ENCODE peak calls at places on chromosome 4, in seven cellular contexts. One of them, this sample, is unnamed.

GRCh38 chr4:107689912-107690587 is 30.0 kb downstream of the PAPSS1 start:
- DNase-seq in MM.1S: no peak
- DNase-seq in heart right ventricle: no peak
- DNase-seq in A549: peak; percentile 48
- DNase-seq in gastrocnemius medialis: no peak
- DNase-seq in omental fat pad: no peak
- DNase-seq in AG10803: peak; percentile 67
- DNase-seq in this sample: no peak

GRCh38 chr4:150063128-150063527 is 15.1 kb upstream of the DCLK2 start:
- DNase-seq in MM.1S: no peak
- DNase-seq in heart right ventricle: no peak
- DNase-seq in A549: no peak
- DNase-seq in gastrocnemius medialis: no peak
- DNase-seq in omental fat pad: no peak
- DNase-seq in AG10803: no peak
- DNase-seq in this sample: no peak

GRCh38 chr4:45423876-45424275 is 697.5 kb upstream of the GNPDA2 start:
- DNase-seq in MM.1S: no peak
- DNase-seq in heart right ventricle: no peak
- DNase-seq in A549: no peak
- DNase-seq in gastrocnemius medialis: no peak
- DNase-seq in omental fat pad: no peak
- DNase-seq in AG10803: no peak
- DNase-seq in this sample: no peak

GRCh38 chr4:157291071-157291470 is 70.5 kb downstream of the GRIA2 start:
- DNase-seq in MM.1S: no peak
- DNase-seq in heart right ventricle: no peak
- DNase-seq in A549: no peak
- DNase-seq in gastrocnemius medialis: no peak
- DNase-seq in omental fat pad: no peak
- DNase-seq in AG10803: peak; percentile 22
- DNase-seq in this sample: no peak

GRCh38 chr4:154014401-154015105 is 225.7 kb upstream of the SFRP2 start:
- DNase-seq in MM.1S: no peak
- DNase-seq in heart right ventricle: no peak
- DNase-seq in A549: no peak
- DNase-seq in gastrocnemius medialis: no peak
- DNase-seq in omental fat pad: no peak
- DNase-seq in AG10803: peak; percentile 30
- DNase-seq in this sample: no peak

GRCh38 chr4:158484173-158484885 is 37.4 kb upstream of the RXFP1 start:
- DNase-seq in MM.1S: no peak
- DNase-seq in heart right ventricle: no peak
- DNase-seq in A549: no peak
- DNase-seq in gastrocnemius medialis: no peak
- DNase-seq in omental fat pad: no peak
- DNase-seq in AG10803: no peak
- DNase-seq in this sample: no peak

GRCh38 chr4:10260777-10261176 is 144.2 kb upstream of the WDR1 start:
- DNase-seq in MM.1S: no peak
- DNase-seq in heart right ventricle: no peak
- DNase-seq in A549: no peak
- DNase-seq in gastrocnemius medialis: no peak
- DNase-seq in omental fat pad: no peak
- DNase-seq in AG10803: peak; percentile 27
- DNase-seq in this sample: no peak

GRCh38 chr4:10593130-10593529 is 91.4 kb downstream of the CLNK start:
- DNase-seq in MM.1S: no peak
- DNase-seq in heart right ventricle: no peak
- DNase-seq in A549: no peak
- DNase-seq in gastrocnemius medialis: no peak
- DNase-seq in omental fat pad: no peak
- DNase-seq in AG10803: no peak
- DNase-seq in this sample: no peak

GRCh38 chr4:109846395-109847098 is 1.4 kb upstream of the LRIT3 start:
- DNase-seq in MM.1S: no peak
- DNase-seq in heart right ventricle: no peak
- DNase-seq in A549: no peak
- DNase-seq in gastrocnemius medialis: no peak
- DNase-seq in omental fat pad: no peak
- DNase-seq in AG10803: no peak
- DNase-seq in this sample: no peak

GRCh38 chr4:54439831-54440243 is 210.7 kb downstream of the PDGFRA start:
- DNase-seq in MM.1S: no peak
- DNase-seq in heart right ventricle: no peak
- DNase-seq in A549: no peak
- DNase-seq in gastrocnemius medialis: peak; percentile 18
- DNase-seq in omental fat pad: no peak
- DNase-seq in AG10803: peak; percentile 60
- DNase-seq in this sample: no peak

GRCh38 chr4:4583606-4584005 is 41.8 kb upstream of the STX18 start:
- DNase-seq in MM.1S: no peak
- DNase-seq in heart right ventricle: no peak
- DNase-seq in A549: no peak
- DNase-seq in gastrocnemius medialis: no peak
- DNase-seq in omental fat pad: no peak
- DNase-seq in AG10803: no peak
- DNase-seq in this sample: no peak

GRCh38 chr4:85543832-85544231 is 68.9 kb downstream of the ARHGAP24 start:
- DNase-seq in MM.1S: no peak
- DNase-seq in heart right ventricle: no peak
- DNase-seq in A549: no peak
- DNase-seq in gastrocnemius medialis: no peak
- DNase-seq in omental fat pad: no peak
- DNase-seq in AG10803: peak; percentile 67
- DNase-seq in this sample: no peak

GRCh38 chr4:14157262-14157661 is 529.7 kb upstream of the BOD1L1 start:
- DNase-seq in MM.1S: no peak
- DNase-seq in heart right ventricle: no peak
- DNase-seq in A549: no peak
- DNase-seq in gastrocnemius medialis: no peak
- DNase-seq in omental fat pad: no peak
- DNase-seq in AG10803: no peak
- DNase-seq in this sample: no peak

GRCh38 chr4:182856862-182857261 is 60.3 kb downstream of the DCTD start:
- DNase-seq in MM.1S: no peak
- DNase-seq in heart right ventricle: no peak
- DNase-seq in A549: no peak
- DNase-seq in gastrocnemius medialis: no peak
- DNase-seq in omental fat pad: no peak
- DNase-seq in AG10803: no peak
- DNase-seq in this sample: no peak

GRCh38 chr4:119897260-119897659 is 169.4 kb downstream of the MAD2L1 start:
- DNase-seq in MM.1S: no peak
- DNase-seq in heart right ventricle: no peak
- DNase-seq in A549: no peak
- DNase-seq in gastrocnemius medialis: no peak
- DNase-seq in omental fat pad: no peak
- DNase-seq in AG10803: no peak
- DNase-seq in this sample: no peak

GRCh38 chr4:23706972-23707676 is 182.7 kb downstream of the PPARGC1A start:
- DNase-seq in MM.1S: no peak
- DNase-seq in heart right ventricle: no peak
- DNase-seq in A549: no peak
- DNase-seq in gastrocnemius medialis: no peak
- DNase-seq in omental fat pad: no peak
- DNase-seq in AG10803: no peak
- DNase-seq in this sample: no peak

GRCh38 chr4:82594466-82594865 is 32.7 kb upstream of the TMEM150C start:
- DNase-seq in MM.1S: no peak
- DNase-seq in heart right ventricle: no peak
- DNase-seq in A549: no peak
- DNase-seq in gastrocnemius medialis: no peak
- DNase-seq in omental fat pad: no peak
- DNase-seq in AG10803: peak; percentile 13
- DNase-seq in this sample: no peak

GRCh38 chr4:105461221-105462041 is 12.4 kb downstream of the PPA2 start:
- DNase-seq in MM.1S: peak; percentile 90
- DNase-seq in heart right ventricle: no peak
- DNase-seq in A549: no peak
- DNase-seq in gastrocnemius medialis: no peak
- DNase-seq in omental fat pad: no peak
- DNase-seq in AG10803: no peak
- DNase-seq in this sample: no peak

GRCh38 chr4:128571747-128572146 is 237.8 kb upstream of the JADE1 start:
- DNase-seq in MM.1S: peak; percentile 69
- DNase-seq in heart right ventricle: no peak
- DNase-seq in A549: peak; percentile 94
- DNase-seq in gastrocnemius medialis: peak; percentile 49
- DNase-seq in omental fat pad: no peak
- DNase-seq in AG10803: peak; percentile 90
- DNase-seq in this sample: no peak

GRCh38 chr4:102392033-102392744 is 46.9 kb upstream of the SLC39A8 start:
- DNase-seq in MM.1S: no peak
- DNase-seq in heart right ventricle: no peak
- DNase-seq in A549: no peak
- DNase-seq in gastrocnemius medialis: no peak
- DNase-seq in omental fat pad: no peak
- DNase-seq in AG10803: no peak
- DNase-seq in this sample: no peak

GRCh38 chr4:30716158-30716557 is 4.0 kb upstream of the PCDH7 start:
- DNase-seq in MM.1S: peak; percentile 57
- DNase-seq in heart right ventricle: no peak
- DNase-seq in A549: peak; percentile 14
- DNase-seq in gastrocnemius medialis: no peak
- DNase-seq in omental fat pad: no peak
- DNase-seq in AG10803: no peak
- DNase-seq in this sample: no peak
- TF ChIP-seq CTCF in MM.1S: peak; percentile 63
- TF ChIP-seq CTCF in heart right ventricle: peak; percentile 28
- TF ChIP-seq CTCF in A549: peak; percentile 35
- TF ChIP-seq CTCF in gastrocnemius medialis: no peak
- TF ChIP-seq CTCF in omental fat pad: no peak
- TF ChIP-seq CTCF in AG10803: peak; percentile 53
- TF ChIP-seq CTCF in this sample: peak; percentile 39

GRCh38 chr4:7650606-7651400 is 216.1 kb upstream of the PSAPL1 start:
- DNase-seq in MM.1S: no peak
- DNase-seq in heart right ventricle: no peak
- DNase-seq in A549: no peak
- DNase-seq in gastrocnemius medialis: no peak
- DNase-seq in omental fat pad: no peak
- DNase-seq in AG10803: no peak
- DNase-seq in this sample: no peak
- TF ChIP-seq CTCF in MM.1S: no peak
- TF ChIP-seq CTCF in heart right ventricle: no peak
- TF ChIP-seq CTCF in A549: no peak
- TF ChIP-seq CTCF in gastrocnemius medialis: no peak
- TF ChIP-seq CTCF in omental fat pad: no peak
- TF ChIP-seq CTCF in AG10803: peak; percentile 17
- TF ChIP-seq CTCF in this sample: no peak

GRCh38 chr4:68734095-68734494 is 63.6 kb upstream of the UGT2B15 start:
- DNase-seq in MM.1S: no peak
- DNase-seq in heart right ventricle: no peak
- DNase-seq in A549: no peak
- DNase-seq in gastrocnemius medialis: no peak
- DNase-seq in omental fat pad: no peak
- DNase-seq in AG10803: no peak
- DNase-seq in this sample: no peak
- TF ChIP-seq CTCF in MM.1S: no peak
- TF ChIP-seq CTCF in heart right ventricle: no peak
- TF ChIP-seq CTCF in A549: no peak
- TF ChIP-seq CTCF in gastrocnemius medialis: no peak
- TF ChIP-seq CTCF in omental fat pad: no peak
- TF ChIP-seq CTCF in AG10803: no peak
- TF ChIP-seq CTCF in this sample: no peak

DNA sequence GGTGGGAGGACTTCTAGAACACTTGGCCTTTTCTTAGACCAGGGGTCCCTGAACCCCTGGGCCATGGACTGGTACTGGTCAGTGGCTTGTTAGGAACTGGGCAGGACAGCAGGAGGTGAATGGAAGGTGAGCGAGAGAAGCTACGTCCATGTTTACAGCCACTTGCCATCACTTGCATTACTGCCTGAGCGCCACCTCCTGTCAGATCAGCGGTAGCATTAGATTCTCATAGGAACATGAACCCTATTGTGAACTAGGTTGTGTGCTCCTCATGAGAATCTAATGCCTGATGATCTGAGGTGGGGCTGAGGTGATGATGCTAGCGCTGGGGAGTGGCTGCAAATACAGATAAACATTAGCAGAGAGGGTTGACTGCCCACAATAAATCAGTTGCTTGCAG is 100.9 kb upstream of the IGFBP7 start:
- DNase-seq in MM.1S: no peak
- DNase-seq in heart right ventricle: no peak
- DNase-seq in A549: no peak
- DNase-seq in gastrocnemius medialis: no peak
- DNase-seq in omental fat pad: no peak
- DNase-seq in AG10803: peak; percentile 2
- DNase-seq in this sample: no peak
- TF ChIP-seq CTCF in MM.1S: no peak
- TF ChIP-seq CTCF in heart right ventricle: no peak
- TF ChIP-seq CTCF in A549: no peak
- TF ChIP-seq CTCF in gastrocnemius medialis: no peak
- TF ChIP-seq CTCF in omental fat pad: no peak
- TF ChIP-seq CTCF in AG10803: peak; percentile 18
- TF ChIP-seq CTCF in this sample: no peak

GRCh38 chr4:186536285-186536684 is 19.1 kb downstream of the MTNR1A start:
- DNase-seq in MM.1S: no peak
- DNase-seq in heart right ventricle: no peak
- DNase-seq in A549: peak; percentile 21
- DNase-seq in gastrocnemius medialis: no peak
- DNase-seq in omental fat pad: no peak
- DNase-seq in AG10803: no peak
- DNase-seq in this sample: no peak
- TF ChIP-seq CTCF in MM.1S: no peak
- TF ChIP-seq CTCF in heart right ventricle: no peak
- TF ChIP-seq CTCF in A549: no peak
- TF ChIP-seq CTCF in gastrocnemius medialis: no peak
- TF ChIP-seq CTCF in omental fat pad: no peak
- TF ChIP-seq CTCF in AG10803: no peak
- TF ChIP-seq CTCF in this sample: no peak

This sample was measured in mesothelial cell of epicardium.